ENCODE peak calls at places on chromosomes 2 and 18, in four cellular contexts. E is K562, N is H1, M is GM12878. G is an unnamed sample.

GRCh38 chr2:154173919-154174318 is 302.2 kb downstream of the GALNT13 start:
- DNase-seq in E (no peak), N (no peak), M (no peak), G (no peak)

GRCh38 chr2:127747621-127748020 is 46.3 kb downstream of the SFT2D3 start:
- DNase-seq in E (no peak), N (no peak), M (no peak), G (no peak)

GRCh38 chr2:159891917-159892691 is 94.1 kb upstream of the CD302 start:
- DNase-seq in E (no peak), N (no peak), M (no peak), G (no peak)

GRCh38 chr2:173119069-173119807 is 43.6 kb downstream of the MAP3K20 start:
- DNase-seq in E (no peak), N (no peak), M (no peak), G (no peak)

GRCh38 chr2:88582030-88582429 is 45.2 kb downstream of the EIF2AK3 start:
- DNase-seq in E (no peak), N (no peak), M (no peak), G (no peak)

GRCh38 chr2:58046335-58046584 is 346 bp upstream of the VRK2 start:
- DNase-seq in E (no peak), N (no peak), M (no peak), G (no peak)

GRCh38 chr2:232874677-232875223 is 4.7 kb downstream of the SNORC start:
- DNase-seq in E (no peak), N (no peak), M (no peak), G (no peak)

GRCh38 chr2:128513416-128514283 is 195.0 kb upstream of the HS6ST1 start:
- DNase-seq in E (no peak), N (no peak), M (peak; percentile 4), G (no peak)

GRCh38 chr2:76866464-76866863 is 655.7 kb downstream of the LRRTM4 start:
- DNase-seq in E (no peak), N (no peak), M (no peak), G (no peak)

GRCh38 chr18:37465922-37466321 is 99.7 kb downstream of the CELF4 start:
- DNase-seq in E (no peak), N (no peak), M (no peak), G (no peak)

GRCh38 chr2:62151306-62151638 is 44.6 kb upstream of the B3GNT2 start:
- DNase-seq in E (no peak), N (no peak), M (no peak), G (no peak)

GRCh38 chr2:85265304-85265703 is 62.5 kb downstream of the TGOLN2 start:
- DNase-seq in E (no peak), N (no peak), M (no peak), G (no peak)

GRCh38 chr2:162340822-162341221 is 3.1 kb upstream of the GCA start:
- DNase-seq in E (no peak), N (no peak), M (no peak), G (no peak)

GRCh38 chr2:176087330-176088047 is 3.7 kb upstream of the EVX2 start:
- DNase-seq in E (no peak), N (no peak), M (no peak), G (no peak)

GRCh38 chr2:112682101-112682500 is 36.4 kb downstream of the SLC20A1 start:
- DNase-seq in E (no peak), N (no peak), M (no peak), G (no peak)

GRCh38 chr2:118123561-118124232 is 35.4 kb downstream of the INSIG2 start:
- DNase-seq in E (no peak), N (no peak), M (no peak), G (no peak)

GRCh38 chr2:232980683-232981082 is 32.4 kb downstream of the NGEF start:
- DNase-seq in E (no peak), N (no peak), M (no peak), G (no peak)

GRCh38 chr18:74595425-74595824 is 2.2 kb upstream of the ZNF407 start:
- DNase-seq in E (no peak), N (no peak), M (no peak), G (no peak)

GRCh38 chr18:12884521-12885323 is 685 bp upstream of the PTPN2 start:
- DNase-seq in E (no peak), N (no peak), M (no peak), G (no peak)

GRCh38 chr18:35861367-35862114 is 110.9 kb upstream of the RMP24 start:
- DNase-seq in E (no peak), N (no peak), M (peak; percentile 33), G (no peak)

GRCh38 chr2:127410871-127411396 is 7.3 kb upstream of the PROC start:
- DNase-seq in E (no peak), N (no peak), M (no peak), G (no peak)

GRCh38 chr2:71563872-71564271 is 110.5 kb downstream of the DYSF start:
- DNase-seq in E (no peak), N (no peak), M (no peak), G (no peak)

GRCh38 chr2:8165550-8165949 is 516.3 kb upstream of the ID2 start:
- DNase-seq in E (no peak), N (no peak), M (no peak), G (no peak)

GRCh38 chr2:188414869-188415753 is 123.4 kb downstream of the GULP1 start:
- DNase-seq in E (no peak), N (no peak), M (no peak), G (no peak)

GRCh38 chr2:68505603-68506159 is 38.3 kb downstream of the APLF start:
- DNase-seq in E (no peak), N (no peak), M (no peak), G (no peak)

GRCh38 chr18:22115573-22115972 is 53.8 kb upstream of the GATA6 start:
- DNase-seq in E (no peak), N (no peak), M (no peak), G (no peak)

GRCh38 chr2:112121682-112122254 is 16.4 kb upstream of the FBLN7 start:
- DNase-seq in E (no peak), N (no peak), M (no peak), G (no peak)

GRCh38 chr2:108412995-108413726 is 35.4 kb downstream of the SULT1C4 start:
- DNase-seq in E (no peak), N (no peak), M (no peak), G (no peak)
- TF ChIP-seq TAF1 in E (no peak), N (no peak), M (no peak), G (no peak)

GRCh38 chr2:26195006-26195961 is 22.4 kb downstream of the GAREM2 start:
- DNase-seq in E (no peak), N (no peak), M (no peak), G (no peak)

GRCh38 chr2:26197516-26197915 is 24.6 kb downstream of the GAREM2 start:
- DNase-seq in E (no peak), N (no peak), M (no peak), G (no peak)

GRCh38 chr2:26191316-26192159 is 18.6 kb downstream of the GAREM2 start:
- DNase-seq in E (peak; percentile 37), N (no peak), M (no peak), G (no peak)

GRCh38 chr2:26193578-26194231 is 20.8 kb downstream of the GAREM2 start:
- DNase-seq in E (no peak), N (no peak), M (no peak), G (no peak)

DNA sequence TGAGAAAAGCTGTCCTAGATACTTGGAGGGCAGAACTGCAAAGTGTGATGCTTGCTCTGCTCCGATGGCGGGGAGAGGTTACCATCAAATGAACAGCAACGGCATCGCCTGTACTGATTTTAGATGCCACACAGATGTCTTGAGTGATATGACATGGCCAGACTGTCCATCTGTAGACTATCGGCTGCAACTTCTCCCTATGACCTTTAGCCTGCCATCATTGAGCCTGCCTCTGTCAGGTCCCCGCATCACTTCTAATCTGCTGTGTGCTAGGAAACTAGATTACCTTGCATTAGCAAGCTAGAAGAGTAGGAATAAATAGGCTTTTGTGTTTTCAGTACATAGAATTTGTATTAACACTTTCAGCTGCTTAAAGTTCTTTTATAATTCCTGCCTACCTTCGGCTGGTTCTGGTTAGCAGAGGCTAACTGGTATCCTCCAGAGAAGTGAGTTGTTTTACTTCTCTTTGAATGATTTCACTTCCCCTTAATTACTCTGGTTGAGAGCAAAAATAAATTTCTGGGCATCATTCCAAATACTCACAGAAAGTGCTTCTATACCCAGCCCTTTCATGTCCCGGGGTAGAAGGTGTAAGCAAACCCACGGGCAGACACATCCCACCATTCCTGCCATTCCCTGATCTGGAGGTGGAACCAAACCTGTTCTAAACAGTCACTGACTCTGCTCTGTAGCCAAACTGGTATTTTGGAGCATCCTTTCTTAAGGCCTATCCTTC is 24.0 kb downstream of the GAREM2 start:
- DNase-seq in E (no peak), N (no peak), M (peak; percentile 46), G (no peak)
- TF ChIP-seq POLR2AphosphoS5 in E (no peak), N (no peak), M (no peak), G (no peak)

GRCh38 chr2:156333951-156334495 is 1.5 kb upstream of the NR4A2 start:
- DNase-seq in E (peak; percentile 75), N (no peak), M (no peak), G (no peak)

GRCh38 chr2:156333274-156333950 is 891 bp upstream of the NR4A2 start:
- DNase-seq in E (peak; percentile 52), N (no peak), M (no peak), G (no peak)

GRCh38 chr2:156332452-156333273 is at the start of gene NR4A2:
- DNase-seq in E (peak; percentile 90), N (no peak), M (no peak), G (peak; percentile 77)

GRCh38 chr2:156331572-156332451 is 709 bp downstream of the NR4A2 start:
- DNase-seq in E (peak; percentile 61), N (no peak), M (no peak), G (no peak)

DNA sequence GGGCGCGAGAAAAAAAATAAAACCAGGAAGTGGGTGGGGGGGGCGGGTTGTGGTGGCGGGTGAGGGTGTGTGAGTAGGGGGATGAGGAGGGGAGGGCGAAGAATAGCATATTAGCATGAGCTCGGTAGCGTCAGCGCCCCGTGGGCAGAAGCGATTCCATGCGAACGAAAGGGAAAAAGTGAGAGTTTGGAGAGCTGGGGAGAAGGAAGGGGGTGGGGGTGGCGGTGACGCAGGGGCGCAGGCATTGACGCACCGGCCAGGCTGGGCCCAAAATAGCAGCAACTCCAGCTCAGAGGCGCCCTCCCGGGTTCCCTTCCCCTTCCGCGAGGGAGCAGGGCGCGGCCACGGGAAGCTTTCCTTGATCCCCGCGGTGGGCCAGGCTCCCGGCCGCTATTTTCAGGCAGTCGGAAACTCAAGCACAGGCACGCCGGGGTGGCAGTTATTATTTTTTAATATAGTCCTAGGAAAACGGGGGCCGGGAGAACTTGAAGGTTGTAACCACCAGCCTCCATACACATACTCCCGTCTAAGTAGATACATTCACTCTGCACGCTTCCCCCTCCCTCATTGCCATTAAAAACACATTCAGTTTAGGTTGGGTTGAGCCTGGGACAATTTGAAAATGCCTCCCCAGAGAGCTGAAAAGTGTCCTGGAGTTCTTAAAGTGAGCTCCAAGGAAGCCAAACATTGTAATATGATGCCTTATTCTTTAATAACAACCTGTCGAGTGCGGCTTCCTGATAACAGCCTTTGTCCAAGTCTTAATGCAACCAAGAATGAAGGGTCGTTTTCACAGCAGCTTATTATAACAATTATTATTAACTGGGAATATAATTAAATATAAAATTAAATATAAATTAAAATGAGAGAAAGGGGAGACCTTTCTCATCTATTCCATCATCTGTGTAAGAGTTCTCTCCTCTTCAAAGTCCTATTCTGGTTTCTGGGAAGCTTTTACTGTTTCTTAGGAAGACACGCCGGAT is 2.3 kb upstream of the NR4A2 start:
- DNase-seq in E (peak; percentile 87), N (no peak), M (no peak), G (no peak)
- TF ChIP-seq POLR2A in E (peak; percentile 73), N (no peak), M (peak; percentile 68), G (no peak)

DNA sequence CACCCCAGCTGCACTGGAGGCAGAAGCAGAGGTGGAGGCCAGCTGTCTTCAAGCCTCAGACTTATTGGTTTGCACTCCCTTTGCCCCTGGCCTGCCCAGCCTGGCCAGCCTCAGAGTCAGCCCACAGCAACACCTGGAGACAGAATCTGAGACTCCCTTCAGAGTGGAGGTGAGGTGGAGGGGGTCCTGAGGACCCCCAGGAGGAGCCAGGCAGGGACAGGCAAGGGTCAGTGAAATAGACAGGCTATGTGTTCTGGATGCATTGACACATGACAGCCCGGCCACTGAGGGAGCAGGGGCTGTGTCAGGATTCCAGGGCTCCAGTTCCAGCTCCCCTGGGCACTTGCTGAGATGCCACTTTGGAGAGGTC is 309.7 kb downstream of the MYCN start:
- DNase-seq in E (no peak), N (no peak), M (no peak), G (no peak)
- TF ChIP-seq TAF1 in E (no peak), N (no peak), M (no peak), G (no peak)

G was measured in GM12892.